ENCODE peak calls at places on chromosomes 12 and 14, in ten cellular contexts. L, Q, E, A, B, D, T, O, N and J are unnamed samples.
A peak's percentile ranks its signal among the peaks of the same experiment; 100 is the strongest.

GRCh38 chr14:101716956-101717662 is 44.4 kb upstream of the PPP2R5C start:
- DNase-seq in T (no peak), A (no peak), D (peak; percentile 20), B (no peak), O (peak; percentile 37), E (no peak), L (no peak), Q (peak; percentile 37), N (no peak), J (peak; percentile 20)

GRCh38 chr12:49347307-49348237 is 884 bp downstream of the DNAJC22 start:
- DNase-seq in D (peak; percentile 68), E (peak; percentile 86), B (peak; percentile 90), N (peak; percentile 91), O (no peak), Q (peak; percentile 86), L (peak; percentile 95), T (peak; percentile 48), A (peak; percentile 84), J (peak; percentile 91)

GRCh38 chr14:21205026-21205677 is 49.3 kb upstream of the OR5AU1 start:
- DNase-seq in L (no peak), E (no peak), D (peak; percentile 67), Q (no peak), A (no peak), N (no peak), T (no peak), B (no peak), O (no peak), J (no peak)

GRCh38 chr14:104370256-104370870 is 209.2 kb upstream of the C14orf180 start:
- DNase-seq in E (no peak), N (no peak), T (no peak), Q (no peak), D (no peak), A (no peak), L (peak; percentile 49), O (no peak), B (no peak), J (peak; percentile 39)

GRCh38 chr12:1660304-1661187 is 30.3 kb upstream of the ADIPOR2 start:
- DNase-seq in L (peak; percentile 22), B (no peak), N (peak; percentile 88), E (peak; percentile 89), D (peak; percentile 96), T (peak; percentile 84), O (no peak), A (peak; percentile 63), Q (no peak), J (peak; percentile 96)

GRCh38 chr12:12273291-12273957 is 6.6 kb upstream of the LRP6 start:
- DNase-seq in D (no peak), L (no peak), B (no peak), E (no peak), A (no peak), Q (no peak), T (no peak), N (no peak), O (no peak), J (no peak)

GRCh38 chr14:77906446-77906845 is 106.5 kb downstream of the ADCK1 start:
- DNase-seq in A (no peak), L (no peak), T (no peak), E (no peak), N (no peak), Q (no peak), D (no peak), O (no peak), B (no peak), J (no peak)

GRCh38 chr12:18320036-18320617 is 58.8 kb downstream of the PIK3C2G start:
- DNase-seq in Q (no peak), D (peak; percentile 23), E (no peak), L (peak; percentile 73), T (no peak), B (peak; percentile 7), O (no peak), A (no peak), N (no peak), J (no peak)

GRCh38 chr12:128783129-128783574 is 40.6 kb downstream of the SLC15A4 start:
- DNase-seq in L (no peak), Q (no peak), D (no peak), T (no peak), O (no peak), A (no peak), B (no peak), N (no peak), E (peak; percentile 14), J (no peak)

GRCh38 chr12:128133321-128134050 is 133.5 kb upstream of the TMEM132C start:
- DNase-seq in L (no peak), T (no peak), B (no peak), D (no peak), E (no peak), O (no peak), A (no peak), Q (no peak), N (no peak), J (no peak)

GRCh38 chr12:16285586-16285985 is 8.1 kb upstream of the SLC15A5 start:
- DNase-seq in T (no peak), L (no peak), Q (no peak), O (no peak), D (no peak), A (no peak), B (no peak), N (no peak), E (no peak), J (no peak)

GRCh38 chr14:36507847-36508417 is 12.1 kb downstream of the NKX2-1 start:
- DNase-seq in D (no peak), Q (no peak), L (no peak), E (no peak), B (no peak), A (no peak), O (no peak), T (no peak), N (no peak), J (no peak)

GRCh38 chr12:131065801-131066200 is 112.1 kb downstream of the ADGRD1 start:
- DNase-seq in L (no peak), D (no peak), N (no peak), A (no peak), T (no peak), O (no peak), B (no peak), E (no peak), Q (no peak), J (no peak)

GRCh38 chr14:80681651-80682050 is 259.9 kb downstream of the CEP128 start:
- DNase-seq in Q (no peak), N (no peak), A (no peak), O (no peak), E (no peak), T (no peak), L (no peak), D (no peak), B (no peak), J (no peak)

GRCh38 chr14:39114073-39114838 is at the start of gene GEMIN2:
- DNase-seq in Q (peak; percentile 97), T (peak; percentile 91), O (peak; percentile 97), L (peak; percentile 96), N (peak; percentile 95), B (peak; percentile 80), A (peak; percentile 92), D (peak; percentile 96), E (peak; percentile 96), J (peak; percentile 97)

GRCh38 chr12:104604070-104604994 is 147.6 kb downstream of the CHST11 start:
- DNase-seq in N (peak; percentile 47), O (no peak), E (peak; percentile 92), D (peak; percentile 91), B (peak; percentile 79), T (peak; percentile 65), A (peak; percentile 69), L (peak; percentile 94), Q (peak; percentile 85), J (peak; percentile 49)

GRCh38 chr12:7797698-7798398 is 8.6 kb downstream of the NANOG start:
- DNase-seq in N (no peak), O (no peak), D (peak; percentile 42), E (no peak), B (no peak), T (no peak), Q (no peak), L (no peak), A (no peak), J (peak; percentile 30)

GRCh38 chr12:99769581-99769980 is 122.0 kb downstream of the GARIN6 start:
- DNase-seq in Q (no peak), L (no peak), D (no peak), A (no peak), O (no peak), N (no peak), B (no peak), T (no peak), E (no peak), J (no peak)

GRCh38 chr14:24984846-24985589 is 64.9 kb downstream of the STXBP6 start:
- DNase-seq in O (no peak), L (no peak), D (peak; percentile 28), Q (no peak), B (peak; percentile 8), N (peak; percentile 80), E (peak; percentile 78), A (no peak), T (no peak), J (peak; percentile 39)

DNA sequence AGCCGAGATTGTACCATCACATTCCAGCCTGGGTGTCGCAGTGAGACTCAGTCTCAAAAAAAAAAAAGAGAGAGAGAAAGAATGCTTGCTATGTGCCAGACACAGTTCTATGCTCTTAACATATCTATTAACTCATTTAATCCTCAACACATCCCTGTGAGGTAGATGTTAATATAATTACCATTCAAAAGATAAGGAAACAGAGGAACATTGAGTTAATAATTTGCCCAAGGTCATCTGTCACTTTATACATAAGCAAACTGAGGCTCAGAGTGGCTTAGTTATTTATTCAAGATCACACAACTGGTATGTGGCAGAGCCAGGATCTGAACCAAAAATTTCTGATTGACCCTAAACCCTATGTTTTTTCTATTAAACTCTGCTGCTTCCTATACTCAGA is 116.1 kb upstream of the BCAT1 start:
- DNase-seq in B (no peak), O (no peak), E (no peak), A (no peak), N (no peak), T (no peak), L (no peak), D (no peak), Q (no peak), J (no peak)
- TF ChIP-seq EP300 in B (no peak), O (no peak), E (no peak), A (no peak), N (no peak), T (no peak), L (no peak), D (no peak), Q (no peak), J (no peak)

GRCh38 chr14:103057028-103057371 is 349 bp downstream of the CDC42BPB start:
- DNase-seq in E (peak; percentile 80), Q (no peak), D (no peak), A (no peak), N (no peak), O (no peak), L (no peak), T (no peak), B (no peak), J (no peak)
- TF ChIP-seq POLR2A in E (no peak), Q (peak; percentile 25), D (peak; percentile 18), A (no peak), N (no peak), O (no peak), L (peak; percentile 40), T (no peak), B (no peak), J (no peak)

GRCh38 chr14:97368900-97369564 is 571.9 kb downstream of the VRK1 start:
- DNase-seq in N (no peak), L (no peak), E (no peak), O (no peak), B (no peak), Q (no peak), T (no peak), A (no peak), D (no peak), J (no peak)
- H3K27ac ChIP-seq in N (no peak overlapping the region), L (no peak overlapping the region), E (no peak overlapping the region), O (no peak overlapping the region), B (no peak overlapping the region), Q (no peak overlapping the region), T (no peak overlapping the region), A (no peak overlapping the region), D (no peak overlapping the region), J (no peak overlapping the region)

GRCh38 chr14:98954347-98955000 is 317.5 kb downstream of the BCL11B start:
- DNase-seq in D (no peak), N (no peak), O (peak; percentile 60), B (no peak), A (no peak), E (peak; percentile 46), Q (no peak), L (no peak), T (no peak), J (no peak)
- TF ChIP-seq EP300 in D (no peak), N (no peak), O (no peak), B (no peak), A (no peak), E (no peak), Q (no peak), L (no peak), T (no peak), J (no peak)